ENCODE peak calls at places on chromosomes 5 and 9, in ten cellular contexts. M, X, Z, C, E, F, T, R, D and G are unnamed samples.

GRCh38 chr9:97954550-97954989 is 16.6 kb upstream of the HEMGN start:
- DNase-seq in M (peak), X (no peak), Z (peak), C (no peak), E (peak), F (peak), T (no peak), R (peak), D (no peak), G (no peak)

GRCh38 chr5:78367318-78367991 is 7.0 kb downstream of the SCAMP1 start:
- DNase-seq in M (no peak), X (no peak), Z (no peak), C (no peak), E (peak), F (no peak), T (no peak), R (no peak), D (no peak), G (no peak)

GRCh38 chr5:122385786-122386185 is 73.7 kb downstream of the SNCAIP start:
- DNase-seq in M (no peak), X (peak), Z (no peak), C (no peak), E (no peak), F (no peak), T (no peak), R (no peak), D (no peak), G (no peak)

GRCh38 chr9:20941177-20941690 is 90.2 kb downstream of the HACD4 start:
- DNase-seq in M (peak), X (no peak), Z (peak), C (peak), E (peak), F (peak), T (peak), R (peak), D (peak), G (no peak)

GRCh38 chr5:132065351-132065937 is 5.0 kb downstream of the IL3 start:
- DNase-seq in M (peak), X (no peak), Z (peak), C (peak), E (peak), F (peak), T (peak), R (peak), D (peak), G (no peak)

GRCh38 chr5:55096860-55097259 is 5.6 kb upstream of the GZMA start:
- DNase-seq in M (no peak), X (no peak), Z (no peak), C (no peak), E (no peak), F (peak), T (no peak), R (no peak), D (no peak), G (no peak)

GRCh38 chr9:134283111-134283515 is 43.1 kb upstream of the RXRA start:
- DNase-seq in M (peak), X (peak), Z (peak), C (no peak), E (no peak), F (no peak), T (peak), R (no peak), D (peak), G (peak)

GRCh38 chr9:123419091-123419490 is 63.1 kb downstream of the CRB2 start:
- DNase-seq in M (no peak), X (no peak), Z (no peak), C (no peak), E (no peak), F (no peak), T (no peak), R (no peak), D (peak), G (no peak)

GRCh38 chr5:96427823-96428222 is 5.2 kb downstream of the PCSK1 start:
- DNase-seq in M (no peak), X (no peak), Z (peak), C (no peak), E (no peak), F (no peak), T (no peak), R (peak), D (no peak), G (no peak)

GRCh38 chr9:78370991-78371390 is 74.1 kb downstream of the PSAT1 start:
- DNase-seq in M (peak), X (no peak), Z (no peak), C (no peak), E (no peak), F (no peak), T (no peak), R (no peak), D (no peak), G (no peak)

GRCh38 chr5:179342577-179342976 is 2.7 kb downstream of the ADAMTS2 start:
- DNase-seq in M (no peak), X (peak), Z (peak), C (peak), E (no peak), F (no peak), T (no peak), R (peak), D (no peak), G (no peak)

GRCh38 chr5:54309237-54309636 is 1.1 kb downstream of the ARL15 start:
- DNase-seq in M (no peak), X (no peak), Z (peak), C (no peak), E (no peak), F (no peak), T (no peak), R (peak), D (no peak), G (no peak)

GRCh38 chr9:106796771-106797170 is 66.2 kb upstream of the ZNF462 start:
- DNase-seq in M (no peak), X (no peak), Z (no peak), C (no peak), E (no peak), F (no peak), T (no peak), R (no peak), D (no peak), G (no peak)

GRCh38 chr9:97794666-97795065 is 58.4 kb upstream of the FOXE1 start:
- DNase-seq in M (no peak), X (no peak), Z (no peak), C (no peak), E (no peak), F (no peak), T (no peak), R (no peak), D (no peak), G (no peak)

GRCh38 chr5:14071433-14071832 is 71.7 kb upstream of the TRIO start:
- DNase-seq in M (peak), X (no peak), Z (no peak), C (no peak), E (no peak), F (no peak), T (no peak), R (no peak), D (no peak), G (no peak)

GRCh38 chr5:120327180-120327579 is 136.9 kb upstream of the PRR16 start:
- DNase-seq in M (no peak), X (no peak), Z (peak), C (no peak), E (no peak), F (no peak), T (no peak), R (no peak), D (no peak), G (no peak)

GRCh38 chr5:68046445-68046844 is 169.1 kb upstream of the PIK3R1 start:
- DNase-seq in M (peak), X (peak), Z (peak), C (no peak), E (no peak), F (no peak), T (peak), R (no peak), D (no peak), G (no peak)

GRCh38 chr9:96758845-96759673 is 18.8 kb downstream of the ZNF510 start:
- DNase-seq in M (no peak), X (no peak), Z (peak), C (no peak), E (no peak), F (no peak), T (no peak), R (no peak), D (no peak), G (no peak)

GRCh38 chr9:92720807-92721535 is 43.7 kb downstream of the BICD2 start:
- DNase-seq in M (no peak), X (no peak), Z (no peak), C (peak), E (no peak), F (no peak), T (no peak), R (no peak), D (no peak), G (peak)

GRCh38 chr5:126594676-126595485 is at the start of gene ALDH7A1:
- DNase-seq in M (peak), X (peak), Z (peak), C (peak), E (peak), F (no peak), T (peak), R (peak), D (peak), G (peak)

GRCh38 chr9:32378496-32378895 is 5.9 kb upstream of the ACO1 start:
- DNase-seq in M (peak), X (peak), Z (peak), C (no peak), E (peak), F (peak), T (peak), R (peak), D (no peak), G (no peak)

GRCh38 chr5:99005506-99005905 is 76.7 kb upstream of the CHD1 start:
- DNase-seq in M (no peak), X (no peak), Z (no peak), C (no peak), E (no peak), F (no peak), T (no peak), R (no peak), D (no peak), G (no peak)

GRCh38 chr5:80125962-80126480 is 90.9 kb downstream of the THBS4 start:
- DNase-seq in M (peak), X (peak), Z (peak), C (no peak), E (peak), F (peak), T (no peak), R (no peak), D (no peak), G (no peak)

DNA sequence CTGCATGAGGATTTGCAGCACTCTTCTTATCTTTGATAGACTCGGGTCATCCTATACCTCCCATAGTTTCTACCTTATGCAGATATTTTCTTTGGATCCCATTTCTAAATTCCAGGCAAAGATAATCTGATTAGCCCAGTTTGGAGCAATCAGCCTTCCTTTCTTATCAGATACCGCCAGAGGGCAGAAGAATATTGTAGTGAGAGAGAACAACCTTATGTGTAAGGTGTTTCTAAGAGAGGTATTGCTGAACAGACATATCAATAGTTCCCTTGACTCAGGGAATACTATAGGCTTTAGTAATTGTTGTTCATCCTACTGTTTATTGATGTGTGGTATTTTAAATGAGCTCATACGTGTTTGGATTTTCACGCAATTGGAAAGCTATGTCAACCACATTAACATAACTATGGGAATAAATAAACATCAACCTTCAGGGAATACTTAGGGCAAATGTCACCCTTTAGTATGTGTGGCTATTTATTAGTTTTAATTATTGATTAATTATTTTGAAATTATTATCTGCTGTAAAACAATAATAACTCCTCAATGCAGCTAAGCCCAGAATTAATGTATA is 1435.2 kb upstream of the CDH9 start:
- DNase-seq in M (peak), X (no peak), Z (peak), C (no peak), E (no peak), F (no peak), T (no peak), R (peak), D (no peak), G (no peak)
- TF ChIP-seq CTCF in M (peak), X (no peak), Z (no peak), C (peak), E (no peak), F (no peak), T (no peak), R (peak), D (no peak), G (no peak)

DNA sequence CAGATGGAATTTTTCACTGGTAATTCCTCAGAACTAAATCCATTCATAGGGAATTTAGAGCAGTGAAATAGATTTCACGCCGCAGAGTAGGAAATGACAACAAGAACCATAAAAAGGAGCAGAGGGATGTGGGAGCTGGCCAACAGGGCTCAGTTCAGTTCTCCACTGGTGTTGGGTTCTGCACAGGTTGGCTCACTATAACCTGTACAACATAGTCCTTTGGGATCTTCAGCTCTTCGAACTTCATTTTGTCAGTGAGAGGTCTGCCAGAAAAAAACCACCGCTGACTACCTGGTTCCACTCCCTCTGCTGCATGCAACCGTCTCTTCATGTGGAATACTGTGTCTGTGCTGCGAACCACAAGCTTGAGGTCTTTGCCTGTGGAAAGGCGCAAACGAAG is 17.7 kb downstream of the EFCAB9 start:
- DNase-seq in M (no peak), X (no peak), Z (no peak), C (no peak), E (no peak), F (no peak), T (no peak), R (no peak), D (no peak), G (no peak)
- TF ChIP-seq CTCF in M (no peak), X (no peak), Z (no peak), C (no peak), E (no peak), F (no peak), T (no peak), R (no peak), D (no peak), G (no peak)

GRCh38 chr5:29697786-29698414 is 1495.6 kb upstream of the CDH6 start:
- DNase-seq in M (peak), X (no peak), Z (no peak), C (no peak), E (no peak), F (no peak), T (no peak), R (peak), D (no peak), G (no peak)
- TF ChIP-seq CTCF in M (peak), X (no peak), Z (no peak), C (no peak), E (no peak), F (no peak), T (no peak), R (no peak), D (no peak), G (no peak)

GRCh38 chr9:90808890-90809685 is 7.5 kb downstream of the SYK start:
- DNase-seq in M (no peak), X (no peak), Z (no peak), C (peak), E (no peak), F (no peak), T (no peak), R (no peak), D (no peak), G (no peak)
- TF ChIP-seq CTCF in M (no peak), X (no peak), Z (no peak), C (no peak), E (no peak), F (no peak), T (no peak), R (no peak), D (no peak), G (no peak)

DNA sequence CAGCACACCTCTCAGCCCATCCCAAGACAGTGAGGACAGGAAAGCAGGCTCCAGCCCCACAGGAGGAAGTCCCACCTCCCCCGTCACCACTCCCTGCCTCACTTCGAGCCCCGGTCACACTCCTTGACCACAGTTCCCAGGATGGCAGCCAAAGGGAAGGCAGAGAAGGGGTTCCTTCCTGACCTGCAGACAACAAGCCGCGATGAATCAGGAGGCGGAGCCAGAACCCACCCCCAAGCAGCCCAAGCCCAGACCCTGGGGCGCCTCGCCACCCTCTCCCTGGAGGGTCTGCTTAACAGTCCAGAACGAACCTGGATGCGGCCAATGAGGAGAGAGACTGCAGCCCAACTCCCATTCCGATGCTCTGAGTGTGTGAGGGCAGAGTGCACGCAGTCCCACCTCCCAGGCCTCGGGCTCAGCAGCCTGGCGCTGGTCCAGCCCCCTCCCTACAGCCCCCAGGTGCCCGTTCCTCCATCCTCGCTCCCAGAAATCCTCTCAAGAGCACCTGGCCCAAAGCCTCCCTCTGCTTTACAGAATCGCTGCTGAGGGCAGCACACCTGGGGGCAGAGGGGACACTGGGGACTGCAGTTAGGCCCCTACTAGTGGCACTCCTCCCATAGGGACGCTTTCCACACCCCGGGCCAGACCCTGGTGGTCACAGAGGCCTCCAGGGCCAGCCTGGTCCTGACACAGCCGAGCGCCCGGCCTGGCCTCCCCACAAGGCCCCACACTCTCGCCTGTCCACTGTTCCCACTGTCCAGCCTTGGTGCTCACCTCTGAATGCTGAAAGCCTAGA is 69.6 kb upstream of the LRRTM2 start:
- DNase-seq in M (no peak), X (no peak), Z (no peak), C (no peak), E (no peak), F (no peak), T (no peak), R (no peak), D (no peak), G (no peak)
- TF ChIP-seq CTCF in M (no peak), X (no peak), Z (no peak), C (no peak), E (no peak), F (no peak), T (no peak), R (no peak), D (no peak), G (no peak)